ENCODE peak calls at places on chromosomes 4 and X, in ten cellular contexts. T is tibial artery, Y is heart right ventricle, X is omental fat pad, D is PC-9, U is choroid plexus epithelial cell, A is astrocyte, Z is fibroblast of lung, K is fibroblast of pulmonary artery, P is mesothelial cell of epicardium. R is an unnamed sample.

GRCh38 chrX:69293776-69294601 is 128.7 kb upstream of the PJA1 start:
- DNase-seq in D (no peak), Z (no peak), T (no peak), X (no peak), P (no peak), Y (no peak), A (no peak), U (no peak), K (no peak), R (no peak)

GRCh38 chrX:70452143-70452733 is 7.6 kb downstream of the DLG3 start:
- DNase-seq in Z (peak; percentile 21), D (peak; percentile 83), P (no peak), A (no peak), T (peak; percentile 68), K (peak; percentile 44), X (no peak), Y (peak; percentile 52), U (peak; percentile 30), R (no peak)

GRCh38 chr4:121189811-121190210 is 25.7 kb upstream of the TNIP3 start:
- DNase-seq in X (no peak), T (no peak), P (no peak), K (no peak), U (peak; percentile 28), Z (no peak), D (no peak), Y (no peak), A (no peak), R (no peak)

GRCh38 chr4:42627887-42628646 is 28.8 kb downstream of the ATP8A1 start:
- DNase-seq in Y (peak; percentile 88), A (no peak), T (peak; percentile 81), P (no peak), D (no peak), Z (no peak), X (no peak), U (no peak), K (peak; percentile 4), R (no peak)

GRCh38 chrX:25941559-25942250 is 196.4 kb upstream of the MAGEB18 start:
- DNase-seq in U (no peak), Y (no peak), X (no peak), P (no peak), A (peak; percentile 0), K (peak; percentile 50), Z (peak; percentile 5), D (no peak), T (no peak), R (no peak)

GRCh38 chr4:1192091-1192492 is 19.7 kb upstream of the SPON2 start:
- DNase-seq in X (peak; percentile 44), A (peak; percentile 96), P (no peak), D (peak; percentile 68), U (peak; percentile 98), Z (peak; percentile 97), Y (peak; percentile 90), K (peak; percentile 97), T (peak; percentile 96), R (no peak)

GRCh38 chr4:40990202-40990898 is 224.0 kb downstream of the APBB2 start:
- DNase-seq in D (peak; percentile 45), T (no peak), Y (no peak), P (no peak), A (peak; percentile 99), K (peak; percentile 97), X (no peak), Z (peak; percentile 99), U (peak; percentile 97), R (no peak)

GRCh38 chrX:17654116-17654515 is 83.2 kb upstream of the SCML1 start:
- DNase-seq in P (no peak), U (no peak), Y (no peak), K (no peak), D (no peak), A (no peak), Z (no peak), T (no peak), X (no peak), R (no peak)

GRCh38 chr4:99028187-99028586 is 32.7 kb downstream of the METAP1 start:
- DNase-seq in D (no peak), X (no peak), Z (peak; percentile 54), Y (no peak), U (no peak), P (no peak), K (no peak), T (no peak), A (peak; percentile 41), R (no peak)

GRCh38 chrX:47568656-47569295 is 7.8 kb downstream of the ARAF start:
- DNase-seq in T (no peak), X (no peak), Z (no peak), P (no peak), D (no peak), K (peak; percentile 28), Y (no peak), A (no peak), U (no peak), R (no peak)

GRCh38 chrX:130848763-130849162 is 54.2 kb downstream of the ENOX2 start:
- DNase-seq in P (no peak), Y (no peak), Z (no peak), U (no peak), D (no peak), K (no peak), A (no peak), X (no peak), T (no peak), R (no peak)

GRCh38 chrX:82528525-82528924 is 979.6 kb upstream of the POU3F4 start:
- DNase-seq in Z (no peak), T (no peak), U (no peak), Y (no peak), K (no peak), A (no peak), P (no peak), D (no peak), X (no peak), R (no peak)

GRCh38 chrX:72714471-72714916 is 388 bp upstream of the PHKA1 start:
- DNase-seq in D (peak; percentile 64), K (peak; percentile 80), T (peak; percentile 93), Y (peak; percentile 59), A (peak; percentile 63), X (no peak), U (peak; percentile 78), P (no peak), Z (peak; percentile 73), R (peak; percentile 17)

GRCh38 chrX:45903781-45904201 is 641.4 kb downstream of the ZNF674 start:
- DNase-seq in P (no peak), U (no peak), T (no peak), K (no peak), X (no peak), Y (no peak), A (no peak), D (peak; percentile 0), Z (no peak), R (no peak)

GRCh38 chr4:155071962-155072361 is 136.5 kb upstream of the NPY2R start:
- DNase-seq in U (no peak), P (no peak), A (no peak), Z (no peak), K (no peak), X (no peak), D (no peak), T (no peak), Y (no peak), R (no peak)

GRCh38 chrX:118183606-118184005 is 67.0 kb upstream of the KLHL13 start:
- DNase-seq in T (no peak), Y (no peak), Z (no peak), A (no peak), X (no peak), U (no peak), D (no peak), K (no peak), P (no peak), R (no peak)
- TF ChIP-seq CTCF in T (no peak), Y (no peak), Z (no peak), A (no peak), X (no peak), U (no peak), D (peak; percentile 24), K (peak; percentile 2), P (no peak), R (no peak)

GRCh38 chr4:173171098-173171497 is 2.5 kb downstream of the GALNT7 start:
- DNase-seq in U (peak; percentile 63), Z (peak; percentile 40), Y (no peak), D (no peak), P (no peak), K (peak; percentile 55), T (no peak), A (no peak), X (no peak), R (no peak)
- TF ChIP-seq CTCF in U (peak; percentile 59), Z (peak; percentile 27), Y (no peak), D (peak; percentile 42), P (no peak), K (peak; percentile 45), T (no peak), A (peak; percentile 41), X (no peak), R (no peak)

GRCh38 chr4:17811078-17811603 is 362 bp downstream of the NCAPG start:
- DNase-seq in D (no peak), Z (peak; percentile 23), X (no peak), P (no peak), A (no peak), Y (no peak), K (no peak), U (no peak), T (no peak), R (no peak)

GRCh38 chr4:17812801-17813200 is 2.0 kb downstream of the NCAPG start:
- DNase-seq in P (no peak), T (no peak), X (no peak), A (no peak), Z (no peak), Y (no peak), U (peak; percentile 32), K (peak; percentile 23), D (no peak), R (no peak)

GRCh38 chr4:17812125-17812524 is 1.3 kb downstream of the NCAPG start:
- DNase-seq in K (no peak), P (no peak), A (no peak), D (no peak), Z (no peak), U (no peak), X (no peak), T (no peak), Y (no peak), R (no peak)

GRCh38 chr4:17809667-17810066 is 890 bp downstream of the DCAF16 start:
- DNase-seq in A (no peak), T (no peak), Y (no peak), U (no peak), P (no peak), D (no peak), X (no peak), Z (no peak), K (no peak), R (no peak)

GRCh38 chr4:17810260-17811077 is at the start of the genes DCAF16 and NCAPG:
- DNase-seq in A (peak; percentile 96), P (peak; percentile 98), Z (peak; percentile 98), K (peak; percentile 100), D (peak; percentile 98), Y (peak; percentile 100), X (peak; percentile 99), T (peak; percentile 100), U (peak; percentile 100), R (peak; percentile 70)
- TF ChIP-seq CTCF in A (no peak), P (no peak), Z (no peak), K (no peak), D (no peak), Y (no peak), X (no peak), T (no peak), U (no peak), R (no peak)

DNA sequence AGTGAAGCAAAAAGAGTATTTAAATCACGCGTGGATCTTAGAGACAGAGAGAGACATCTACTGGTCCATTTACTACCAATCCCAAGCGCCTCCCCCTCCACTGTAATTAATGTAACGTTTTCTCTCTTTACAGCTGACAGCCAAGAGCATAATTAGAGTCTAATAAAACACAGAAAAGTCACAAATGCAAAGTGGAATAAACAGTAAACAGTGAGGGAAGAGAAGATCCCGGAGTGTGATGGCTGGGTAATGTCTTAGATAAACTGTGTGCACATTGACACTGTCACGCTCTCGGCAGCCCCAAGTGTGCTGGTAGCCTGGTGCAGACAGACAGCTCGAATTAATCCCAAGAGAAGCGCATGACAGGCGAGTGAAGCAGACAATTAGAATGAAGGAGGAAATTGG is 100.3 kb downstream of the CXXC4 start:
- DNase-seq in Z (no peak), T (no peak), P (no peak), Y (no peak), X (no peak), U (no peak), A (no peak), D (no peak), K (no peak), R (no peak)
- TF ChIP-seq CTCF in Z (no peak), T (no peak), P (no peak), Y (no peak), X (no peak), U (no peak), A (no peak), D (no peak), K (no peak), R (peak; percentile 14)